ENCODE peak calls at places on chromosomes 5 and 9, in six cellular contexts. One of them, this sample, is unnamed.

GRCh38 chr5:96968074-96968473 is 32.2 kb downstream of the LNPEP start:
- DNase-seq in left ventricle myocardium inferior: no peak
- DNase-seq in PC-3: peak
- DNase-seq in fibroblast of the aortic adventitia: peak
- DNase-seq in ascending aorta: no peak
- DNase-seq in heart right ventricle: no peak
- DNase-seq in this sample: peak

GRCh38 chr5:118653926-118654325 is 334.4 kb downstream of the DTWD2 start:
- DNase-seq in left ventricle myocardium inferior: no peak
- DNase-seq in heart right ventricle: no peak
- DNase-seq in PC-3: no peak
- DNase-seq in ascending aorta: no peak
- DNase-seq in fibroblast of the aortic adventitia: no peak
- DNase-seq in this sample: no peak

GRCh38 chr9:7161469-7161868 is 403.7 kb downstream of the KDM4C start:
- DNase-seq in fibroblast of the aortic adventitia: no peak
- DNase-seq in ascending aorta: no peak
- DNase-seq in PC-3: no peak
- DNase-seq in left ventricle myocardium inferior: no peak
- DNase-seq in heart right ventricle: no peak
- DNase-seq in this sample: no peak

GRCh38 chr9:110952018-110952864 is 86.0 kb downstream of the LPAR1 start:
- DNase-seq in ascending aorta: no peak
- DNase-seq in fibroblast of the aortic adventitia: no peak
- DNase-seq in heart right ventricle: no peak
- DNase-seq in left ventricle myocardium inferior: no peak
- DNase-seq in PC-3: peak
- DNase-seq in this sample: no peak

GRCh38 chr5:16995372-16995771 is 59.3 kb upstream of the MYO10 start:
- DNase-seq in heart right ventricle: no peak
- DNase-seq in ascending aorta: no peak
- DNase-seq in fibroblast of the aortic adventitia: peak
- DNase-seq in PC-3: no peak
- DNase-seq in left ventricle myocardium inferior: no peak
- DNase-seq in this sample: no peak

GRCh38 chr5:535781-536698 is 11.8 kb upstream of the SLC9A3 start:
- DNase-seq in heart right ventricle: peak
- DNase-seq in left ventricle myocardium inferior: no peak
- DNase-seq in ascending aorta: no peak
- DNase-seq in fibroblast of the aortic adventitia: no peak
- DNase-seq in PC-3: no peak
- DNase-seq in this sample: no peak

GRCh38 chr5:59864718-59865117 is 28.8 kb downstream of the PDE4D start:
- DNase-seq in ascending aorta: no peak
- DNase-seq in heart right ventricle: no peak
- DNase-seq in fibroblast of the aortic adventitia: no peak
- DNase-seq in PC-3: no peak
- DNase-seq in left ventricle myocardium inferior: no peak
- DNase-seq in this sample: no peak

GRCh38 chr5:77418601-77419591 is 73.2 kb downstream of the WDR41 start:
- DNase-seq in heart right ventricle: no peak
- DNase-seq in left ventricle myocardium inferior: no peak
- DNase-seq in PC-3: peak
- DNase-seq in ascending aorta: peak
- DNase-seq in fibroblast of the aortic adventitia: no peak
- DNase-seq in this sample: no peak

GRCh38 chr5:65032250-65032649 is 263.5 kb downstream of the CWC27 start:
- DNase-seq in PC-3: no peak
- DNase-seq in ascending aorta: peak
- DNase-seq in heart right ventricle: no peak
- DNase-seq in left ventricle myocardium inferior: no peak
- DNase-seq in fibroblast of the aortic adventitia: peak
- DNase-seq in this sample: peak

GRCh38 chr5:174724484-174725260 is at the start of gene MSX2:
- DNase-seq in fibroblast of the aortic adventitia: peak
- DNase-seq in left ventricle myocardium inferior: peak
- DNase-seq in heart right ventricle: peak
- DNase-seq in ascending aorta: peak
- DNase-seq in PC-3: peak
- DNase-seq in this sample: peak

GRCh38 chr9:84670801-84671153 is 1.2 kb downstream of the NTRK2 start:
- DNase-seq in ascending aorta: no peak
- DNase-seq in left ventricle myocardium inferior: no peak
- DNase-seq in heart right ventricle: no peak
- DNase-seq in fibroblast of the aortic adventitia: no peak
- DNase-seq in PC-3: no peak
- DNase-seq in this sample: no peak

GRCh38 chr9:82673904-82674303 is 389.0 kb downstream of the RASEF start:
- DNase-seq in heart right ventricle: no peak
- DNase-seq in ascending aorta: no peak
- DNase-seq in PC-3: no peak
- DNase-seq in left ventricle myocardium inferior: no peak
- DNase-seq in fibroblast of the aortic adventitia: no peak
- DNase-seq in this sample: no peak

GRCh38 chr9:76619645-76620044 is 144.6 kb upstream of the PCA3 start:
- DNase-seq in fibroblast of the aortic adventitia: peak
- DNase-seq in heart right ventricle: no peak
- DNase-seq in left ventricle myocardium inferior: no peak
- DNase-seq in ascending aorta: no peak
- DNase-seq in PC-3: no peak
- DNase-seq in this sample: peak

GRCh38 chr5:74382864-74383618 is 257.5 kb downstream of the ENC1 start:
- DNase-seq in left ventricle myocardium inferior: peak
- DNase-seq in PC-3: peak
- DNase-seq in heart right ventricle: no peak
- DNase-seq in fibroblast of the aortic adventitia: peak
- DNase-seq in ascending aorta: peak
- DNase-seq in this sample: peak

GRCh38 chr5:135214897-135215616 is 181.0 kb upstream of the PITX1 start:
- DNase-seq in ascending aorta: peak
- DNase-seq in PC-3: no peak
- DNase-seq in left ventricle myocardium inferior: no peak
- DNase-seq in heart right ventricle: no peak
- DNase-seq in fibroblast of the aortic adventitia: peak
- DNase-seq in this sample: peak

GRCh38 chr9:113409481-113409880 is 994 bp downstream of the POLE3 start:
- DNase-seq in left ventricle myocardium inferior: no peak
- DNase-seq in ascending aorta: no peak
- DNase-seq in heart right ventricle: no peak
- DNase-seq in PC-3: no peak
- DNase-seq in fibroblast of the aortic adventitia: no peak
- DNase-seq in this sample: peak

GRCh38 chr5:169778622-169779596 is 141.8 kb downstream of the DOCK2 start:
- DNase-seq in ascending aorta: no peak
- DNase-seq in fibroblast of the aortic adventitia: no peak
- DNase-seq in PC-3: no peak
- DNase-seq in heart right ventricle: no peak
- DNase-seq in left ventricle myocardium inferior: no peak
- DNase-seq in this sample: no peak

GRCh38 chr5:88145205-88145602 is 123.4 kb downstream of the TMEM161B start:
- DNase-seq in left ventricle myocardium inferior: no peak
- DNase-seq in heart right ventricle: no peak
- DNase-seq in fibroblast of the aortic adventitia: peak
- DNase-seq in ascending aorta: no peak
- DNase-seq in PC-3: no peak
- DNase-seq in this sample: no peak

GRCh38 chr5:68557162-68557936 is 341.8 kb downstream of the PIK3R1 start:
- DNase-seq in left ventricle myocardium inferior: no peak
- DNase-seq in ascending aorta: no peak
- DNase-seq in heart right ventricle: no peak
- DNase-seq in PC-3: no peak
- DNase-seq in fibroblast of the aortic adventitia: peak
- DNase-seq in this sample: no peak

GRCh38 chr5:10073705-10074104 is 176.0 kb downstream of the ATPSCKMT start:
- DNase-seq in heart right ventricle: no peak
- DNase-seq in PC-3: no peak
- DNase-seq in ascending aorta: no peak
- DNase-seq in left ventricle myocardium inferior: no peak
- DNase-seq in fibroblast of the aortic adventitia: no peak
- DNase-seq in this sample: no peak

GRCh38 chr5:25448646-25449045 is 803.9 kb upstream of the CDH10 start:
- DNase-seq in fibroblast of the aortic adventitia: no peak
- DNase-seq in heart right ventricle: no peak
- DNase-seq in PC-3: no peak
- DNase-seq in left ventricle myocardium inferior: no peak
- DNase-seq in ascending aorta: no peak
- DNase-seq in this sample: no peak

GRCh38 chr5:26828294-26828693 is 210.1 kb downstream of the CDH9 start:
- DNase-seq in fibroblast of the aortic adventitia: no peak
- DNase-seq in left ventricle myocardium inferior: no peak
- DNase-seq in PC-3: no peak
- DNase-seq in heart right ventricle: no peak
- DNase-seq in ascending aorta: no peak
- DNase-seq in this sample: no peak

GRCh38 chr5:141234109-141234508 is 11.0 kb downstream of the PCDHB14 start:
- DNase-seq in PC-3: no peak
- DNase-seq in left ventricle myocardium inferior: no peak
- DNase-seq in heart right ventricle: no peak
- DNase-seq in fibroblast of the aortic adventitia: peak
- DNase-seq in ascending aorta: no peak
- DNase-seq in this sample: peak

GRCh38 chr9:135299651-135300345 is 179.8 kb upstream of the PPP1R26 start:
- DNase-seq in left ventricle myocardium inferior: no peak
- DNase-seq in fibroblast of the aortic adventitia: no peak
- DNase-seq in heart right ventricle: no peak
- DNase-seq in PC-3: no peak
- DNase-seq in ascending aorta: no peak
- DNase-seq in this sample: no peak

GRCh38 chr9:130779153-130779855 is 55.8 kb upstream of the ABL1 start:
- DNase-seq in heart right ventricle: no peak
- DNase-seq in ascending aorta: no peak
- DNase-seq in left ventricle myocardium inferior: no peak
- DNase-seq in fibroblast of the aortic adventitia: peak
- DNase-seq in PC-3: no peak
- DNase-seq in this sample: peak

GRCh38 chr9:126614455-126615248 is 924 bp downstream of the LMX1B start:
- DNase-seq in PC-3: no peak
- DNase-seq in fibroblast of the aortic adventitia: no peak
- DNase-seq in heart right ventricle: no peak
- DNase-seq in ascending aorta: no peak
- DNase-seq in left ventricle myocardium inferior: no peak
- DNase-seq in this sample: no peak

GRCh38 chr9:126614088-126614454 is 343 bp downstream of the LMX1B start:
- DNase-seq in PC-3: no peak
- DNase-seq in heart right ventricle: no peak
- DNase-seq in fibroblast of the aortic adventitia: no peak
- DNase-seq in left ventricle myocardium inferior: no peak
- DNase-seq in ascending aorta: no peak
- DNase-seq in this sample: no peak

GRCh38 chr9:126616521-126616976 is 2.8 kb downstream of the LMX1B start:
- DNase-seq in fibroblast of the aortic adventitia: no peak
- DNase-seq in ascending aorta: no peak
- DNase-seq in heart right ventricle: no peak
- DNase-seq in left ventricle myocardium inferior: no peak
- DNase-seq in PC-3: no peak
- DNase-seq in this sample: no peak

GRCh38 chr9:126615791-126616447 is 2.2 kb downstream of the LMX1B start:
- DNase-seq in PC-3: no peak
- DNase-seq in fibroblast of the aortic adventitia: no peak
- DNase-seq in heart right ventricle: no peak
- DNase-seq in ascending aorta: no peak
- DNase-seq in left ventricle myocardium inferior: no peak
- DNase-seq in this sample: no peak

DNA sequence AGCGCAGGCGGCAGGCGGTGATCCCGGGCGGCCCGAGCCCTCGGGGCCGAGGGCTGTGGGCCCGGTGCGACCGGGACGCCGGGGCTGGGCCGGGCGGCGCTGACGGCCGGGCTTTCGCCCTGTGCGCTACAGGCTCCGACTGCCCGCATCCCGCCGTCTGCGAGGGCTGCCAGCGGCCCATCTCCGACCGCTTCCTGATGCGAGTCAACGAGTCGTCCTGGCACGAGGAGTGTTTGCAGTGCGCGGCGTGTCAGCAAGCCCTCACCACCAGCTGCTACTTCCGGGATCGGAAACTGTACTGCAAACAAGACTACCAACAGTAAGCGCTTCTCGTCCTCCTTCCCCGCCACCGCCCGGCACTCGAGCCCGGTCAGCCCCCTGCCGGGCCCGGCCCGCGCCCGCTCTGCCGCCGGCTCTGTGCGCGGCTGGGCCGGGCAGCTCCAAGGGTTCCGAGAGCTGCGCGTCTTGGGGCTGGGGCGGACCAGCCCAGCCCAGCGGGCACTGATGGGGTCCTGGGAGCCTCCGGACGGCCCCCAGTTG is 1.6 kb downstream of the LMX1B start:
- DNase-seq in ascending aorta: no peak
- DNase-seq in PC-3: no peak
- DNase-seq in left ventricle myocardium inferior: no peak
- DNase-seq in fibroblast of the aortic adventitia: no peak
- DNase-seq in heart right ventricle: peak
- DNase-seq in this sample: peak
- H3K4me3 ChIP-seq in ascending aorta: peak
- H3K4me3 ChIP-seq in PC-3: no peak
- H3K4me3 ChIP-seq in left ventricle myocardium inferior: peak
- H3K4me3 ChIP-seq in fibroblast of the aortic adventitia: no peak
- H3K4me3 ChIP-seq in heart right ventricle: peak
- H3K4me3 ChIP-seq in this sample: no peak

DNA sequence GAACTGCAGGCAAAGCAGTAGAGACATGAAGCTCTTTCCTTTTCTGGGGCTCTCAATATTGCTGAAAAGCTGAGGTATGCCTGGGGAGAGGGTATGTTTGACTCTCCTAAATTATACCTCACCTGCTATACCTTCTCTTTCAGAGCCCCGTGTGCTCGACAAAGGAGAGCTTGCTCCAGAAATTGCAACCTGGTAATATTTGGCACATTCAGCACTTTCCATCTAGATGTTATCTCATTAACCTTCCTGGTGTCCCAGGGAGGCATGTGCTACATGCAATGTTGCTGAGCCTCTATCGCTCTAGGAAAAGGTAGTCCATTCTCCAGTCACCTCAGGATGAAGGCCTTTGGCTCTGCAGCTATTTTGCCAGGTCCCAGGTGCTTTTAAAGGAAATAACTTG is 78.5 kb upstream of the ZSWIM6 start:
- DNase-seq in left ventricle myocardium inferior: no peak
- DNase-seq in heart right ventricle: no peak
- DNase-seq in PC-3: no peak
- DNase-seq in fibroblast of the aortic adventitia: no peak
- DNase-seq in ascending aorta: no peak
- DNase-seq in this sample: no peak
- TF ChIP-seq CTCF in left ventricle myocardium inferior: no peak
- TF ChIP-seq CTCF in heart right ventricle: no peak
- TF ChIP-seq CTCF in PC-3: no peak
- TF ChIP-seq CTCF in fibroblast of the aortic adventitia: no peak
- TF ChIP-seq CTCF in ascending aorta: no peak
- TF ChIP-seq CTCF in this sample: no peak

GRCh38 chr5:36066540-36067210 is at the start of gene UGT3A2:
- DNase-seq in heart right ventricle: no peak
- DNase-seq in left ventricle myocardium inferior: no peak
- DNase-seq in fibroblast of the aortic adventitia: no peak
- DNase-seq in PC-3: no peak
- DNase-seq in ascending aorta: no peak
- DNase-seq in this sample: no peak
- H3K4me3 ChIP-seq in heart right ventricle: peak
- H3K4me3 ChIP-seq in left ventricle myocardium inferior: peak
- H3K4me3 ChIP-seq in fibroblast of the aortic adventitia: no peak
- H3K4me3 ChIP-seq in PC-3: no peak
- H3K4me3 ChIP-seq in ascending aorta: no peak
- H3K4me3 ChIP-seq in this sample: no peak

GRCh38 chr5:140042551-140043507 is at the start of gene NRG2:
- DNase-seq in PC-3: peak
- DNase-seq in heart right ventricle: peak
- DNase-seq in left ventricle myocardium inferior: peak
- DNase-seq in fibroblast of the aortic adventitia: peak
- DNase-seq in ascending aorta: peak
- DNase-seq in this sample: peak
- TF ChIP-seq CTCF in PC-3: peak
- TF ChIP-seq CTCF in heart right ventricle: peak
- TF ChIP-seq CTCF in left ventricle myocardium inferior: peak
- TF ChIP-seq CTCF in fibroblast of the aortic adventitia: peak
- TF ChIP-seq CTCF in ascending aorta: peak
- TF ChIP-seq CTCF in this sample: peak

This sample was measured in choroid plexus epithelial cell.